ENCODE peak calls at places on chromosome 2, in six cellular contexts. One of them, this sample, is unnamed. For H3K9me3, the result is how much of the 10 kb centered on the place peaks cover.

GRCh38 chr2:221142341-221142740 is 429.8 kb downstream of the EPHA4 start:
- DNase-seq in CD4-positive, alpha-beta T cell: no peak
- DNase-seq in body of pancreas: no peak
- DNase-seq in ovary: no peak
- DNase-seq in HCT116: no peak
- DNase-seq in prostate gland: no peak
- DNase-seq in this sample: no peak

GRCh38 chr2:181421131-181421458 is 36.1 kb upstream of the ITGA4 start:
- DNase-seq in CD4-positive, alpha-beta T cell: no peak
- DNase-seq in body of pancreas: no peak
- DNase-seq in ovary: no peak
- DNase-seq in HCT116: no peak
- DNase-seq in prostate gland: no peak
- DNase-seq in this sample: no peak

GRCh38 chr2:171389780-171390179 is 44.0 kb downstream of the METTL8 start:
- DNase-seq in CD4-positive, alpha-beta T cell: no peak
- DNase-seq in body of pancreas: no peak
- DNase-seq in ovary: no peak
- DNase-seq in HCT116: no peak
- DNase-seq in prostate gland: no peak
- DNase-seq in this sample: no peak

GRCh38 chr2:239188536-239188935 is 212.3 kb downstream of the HDAC4 start:
- DNase-seq in CD4-positive, alpha-beta T cell: no peak
- DNase-seq in body of pancreas: no peak
- DNase-seq in ovary: peak
- DNase-seq in HCT116: no peak
- DNase-seq in prostate gland: no peak
- DNase-seq in this sample: peak

GRCh38 chr2:220775856-220776467 is 796.1 kb downstream of the EPHA4 start:
- DNase-seq in CD4-positive, alpha-beta T cell: no peak
- DNase-seq in body of pancreas: no peak
- DNase-seq in ovary: no peak
- DNase-seq in HCT116: no peak
- DNase-seq in prostate gland: no peak
- DNase-seq in this sample: no peak

GRCh38 chr2:20106746-20107145 is 55.3 kb upstream of the LAPTM4A start:
- DNase-seq in CD4-positive, alpha-beta T cell: peak
- DNase-seq in body of pancreas: peak
- DNase-seq in ovary: no peak
- DNase-seq in HCT116: no peak
- DNase-seq in prostate gland: peak
- DNase-seq in this sample: peak

GRCh38 chr2:9231291-9232165 is 24.9 kb downstream of the ASAP2 start:
- DNase-seq in CD4-positive, alpha-beta T cell: no peak
- DNase-seq in body of pancreas: no peak
- DNase-seq in ovary: no peak
- DNase-seq in HCT116: no peak
- DNase-seq in prostate gland: no peak
- DNase-seq in this sample: no peak

GRCh38 chr2:218643751-218644310 is 15.6 kb downstream of the ZNF142 start:
- DNase-seq in CD4-positive, alpha-beta T cell: no peak
- DNase-seq in body of pancreas: no peak
- DNase-seq in ovary: no peak
- DNase-seq in HCT116: no peak
- DNase-seq in prostate gland: no peak
- DNase-seq in this sample: no peak

GRCh38 chr2:122078451-122078850 is 323.0 kb downstream of the TSN start:
- DNase-seq in CD4-positive, alpha-beta T cell: no peak
- DNase-seq in body of pancreas: no peak
- DNase-seq in ovary: no peak
- DNase-seq in HCT116: no peak
- DNase-seq in prostate gland: no peak
- DNase-seq in this sample: no peak

GRCh38 chr2:239311132-239312040 is 89.4 kb downstream of the HDAC4 start:
- DNase-seq in CD4-positive, alpha-beta T cell: no peak
- DNase-seq in body of pancreas: peak
- DNase-seq in ovary: peak
- DNase-seq in HCT116: no peak
- DNase-seq in prostate gland: peak
- DNase-seq in this sample: peak

GRCh38 chr2:166758956-166759355 is 129.3 kb upstream of the XIRP2 start:
- DNase-seq in CD4-positive, alpha-beta T cell: no peak
- DNase-seq in body of pancreas: no peak
- DNase-seq in ovary: no peak
- DNase-seq in HCT116: no peak
- DNase-seq in prostate gland: no peak
- DNase-seq in this sample: no peak

GRCh38 chr2:19786408-19787058 is 115.2 kb downstream of the TTC32 start:
- DNase-seq in CD4-positive, alpha-beta T cell: no peak
- DNase-seq in body of pancreas: no peak
- DNase-seq in ovary: no peak
- DNase-seq in HCT116: no peak
- DNase-seq in prostate gland: no peak
- DNase-seq in this sample: no peak

GRCh38 chr2:37737507-37737906 is 66.1 kb upstream of the CDC42EP3 start:
- DNase-seq in CD4-positive, alpha-beta T cell: no peak
- DNase-seq in body of pancreas: no peak
- DNase-seq in ovary: no peak
- DNase-seq in HCT116: no peak
- DNase-seq in prostate gland: no peak
- DNase-seq in this sample: no peak

GRCh38 chr2:207970138-207970824 is 55.0 kb downstream of the PLEKHM3 start:
- DNase-seq in CD4-positive, alpha-beta T cell: no peak
- DNase-seq in body of pancreas: no peak
- DNase-seq in ovary: no peak
- DNase-seq in HCT116: no peak
- DNase-seq in prostate gland: no peak
- DNase-seq in this sample: no peak

GRCh38 chr2:136057023-136057801 is 60.7 kb downstream of the CXCR4 start:
- DNase-seq in CD4-positive, alpha-beta T cell: no peak
- DNase-seq in body of pancreas: no peak
- DNase-seq in ovary: no peak
- DNase-seq in HCT116: no peak
- DNase-seq in prostate gland: no peak
- DNase-seq in this sample: no peak

GRCh38 chr2:96485751-96486643 is 19.2 kb downstream of the NEURL3 start:
- DNase-seq in CD4-positive, alpha-beta T cell: peak
- DNase-seq in body of pancreas: peak
- DNase-seq in ovary: peak
- DNase-seq in HCT116: no peak
- DNase-seq in prostate gland: peak
- DNase-seq in this sample: no peak

GRCh38 chr2:229130522-229130921 is 140.6 kb downstream of the PID1 start:
- DNase-seq in CD4-positive, alpha-beta T cell: no peak
- DNase-seq in body of pancreas: no peak
- DNase-seq in ovary: no peak
- DNase-seq in HCT116: no peak
- DNase-seq in prostate gland: no peak
- DNase-seq in this sample: no peak

GRCh38 chr2:229127471-229127870 is 143.6 kb downstream of the PID1 start:
- DNase-seq in CD4-positive, alpha-beta T cell: no peak
- DNase-seq in body of pancreas: no peak
- DNase-seq in ovary: no peak
- DNase-seq in HCT116: no peak
- DNase-seq in prostate gland: no peak
- DNase-seq in this sample: no peak

GRCh38 chr2:229132236-229132635 is 138.9 kb downstream of the PID1 start:
- DNase-seq in CD4-positive, alpha-beta T cell: no peak
- DNase-seq in body of pancreas: no peak
- DNase-seq in ovary: peak
- DNase-seq in HCT116: no peak
- DNase-seq in prostate gland: no peak
- DNase-seq in this sample: no peak

GRCh38 chr2:229133155-229133772 is 137.8 kb downstream of the PID1 start:
- DNase-seq in CD4-positive, alpha-beta T cell: no peak
- DNase-seq in body of pancreas: peak
- DNase-seq in ovary: peak
- DNase-seq in HCT116: peak
- DNase-seq in prostate gland: peak
- DNase-seq in this sample: no peak

GRCh38 chr2:229129738-229130371 is 141.2 kb downstream of the PID1 start:
- DNase-seq in CD4-positive, alpha-beta T cell: no peak
- DNase-seq in body of pancreas: no peak
- DNase-seq in ovary: peak
- DNase-seq in HCT116: no peak
- DNase-seq in prostate gland: no peak
- DNase-seq in this sample: no peak
- H3K27ac ChIP-seq in CD4-positive, alpha-beta T cell: no peak
- H3K27ac ChIP-seq in body of pancreas: no peak
- H3K27ac ChIP-seq in ovary: peak
- H3K27ac ChIP-seq in HCT116: no peak
- H3K27ac ChIP-seq in prostate gland: no peak
- H3K27ac ChIP-seq in this sample: peak

DNA sequence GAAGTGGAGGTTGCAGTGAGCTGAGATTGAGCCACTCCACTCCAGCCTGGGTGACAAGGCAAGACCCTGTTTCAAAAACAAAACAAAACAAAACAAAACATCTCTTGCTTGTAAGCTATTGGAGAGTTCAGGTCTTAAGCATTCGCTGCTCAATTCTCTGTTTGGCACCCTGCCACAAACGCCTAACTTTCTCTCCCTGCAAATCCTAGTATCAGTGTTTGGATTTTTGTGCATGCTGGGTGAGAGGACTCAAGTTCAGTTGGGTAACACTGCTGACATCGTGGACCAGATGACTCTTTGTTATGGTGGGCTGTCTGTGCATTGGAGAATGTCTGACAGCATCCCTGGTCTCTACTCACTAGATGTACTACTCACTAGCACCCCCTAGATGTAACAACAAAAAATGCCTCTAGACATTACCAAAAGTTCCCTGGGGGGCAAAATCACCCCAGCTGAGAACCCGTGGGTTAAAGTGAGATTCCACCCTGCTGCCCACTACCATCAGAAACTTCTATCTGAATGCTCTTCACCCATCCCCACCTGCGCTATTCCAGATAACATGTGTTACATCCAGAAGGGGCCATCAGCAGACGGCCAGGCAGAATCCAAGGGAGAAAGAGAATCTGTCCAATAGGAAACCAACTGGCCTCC is 50.9 kb downstream of the CACNB4 start:
- DNase-seq in CD4-positive, alpha-beta T cell: no peak
- DNase-seq in body of pancreas: no peak
- DNase-seq in ovary: no peak
- DNase-seq in HCT116: no peak
- DNase-seq in prostate gland: no peak
- DNase-seq in this sample: no peak
- TF ChIP-seq CTCF in CD4-positive, alpha-beta T cell: no peak
- TF ChIP-seq CTCF in body of pancreas: peak
- TF ChIP-seq CTCF in ovary: no peak
- TF ChIP-seq CTCF in HCT116: peak
- TF ChIP-seq CTCF in prostate gland: no peak
- TF ChIP-seq CTCF in this sample: peak

DNA sequence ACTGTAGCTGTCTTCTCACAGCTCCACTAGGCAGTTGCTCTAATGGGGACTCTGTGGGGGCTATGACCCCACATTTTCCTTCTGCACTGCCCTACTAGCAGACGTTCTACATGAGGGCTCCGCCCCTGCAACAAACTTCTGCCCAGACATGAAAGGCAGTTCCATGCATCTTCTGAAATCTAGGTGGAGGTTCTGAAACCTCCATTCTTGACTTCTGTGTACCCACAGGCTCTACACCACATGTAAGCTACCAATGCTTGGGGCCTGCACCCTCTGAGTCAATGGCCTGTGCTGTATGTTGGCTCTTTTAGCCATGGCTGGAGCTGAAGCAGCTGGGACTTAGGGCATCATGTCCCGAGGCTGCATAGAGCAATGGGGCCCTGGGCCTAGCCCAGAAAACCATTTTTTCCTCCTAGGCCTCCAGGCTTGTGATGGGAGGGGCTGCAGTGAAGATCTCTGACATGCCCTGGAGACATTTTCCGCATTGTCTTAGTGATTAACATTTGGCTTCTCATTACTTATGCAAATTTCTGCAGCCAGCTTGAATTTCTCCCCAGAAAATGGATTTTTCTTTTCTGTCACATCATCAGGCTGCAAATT is 123.0 kb downstream of the MYCN start:
- DNase-seq in CD4-positive, alpha-beta T cell: no peak
- DNase-seq in body of pancreas: no peak
- DNase-seq in ovary: no peak
- DNase-seq in HCT116: no peak
- DNase-seq in prostate gland: no peak
- DNase-seq in this sample: no peak
- H3K9me3 ChIP-seq in CD4-positive, alpha-beta T cell: under half
- H3K9me3 ChIP-seq in body of pancreas: under half
- H3K9me3 ChIP-seq in ovary: under half
- H3K9me3 ChIP-seq in HCT116: under half
- H3K9me3 ChIP-seq in prostate gland: under half
- H3K9me3 ChIP-seq in this sample: under half

DNA sequence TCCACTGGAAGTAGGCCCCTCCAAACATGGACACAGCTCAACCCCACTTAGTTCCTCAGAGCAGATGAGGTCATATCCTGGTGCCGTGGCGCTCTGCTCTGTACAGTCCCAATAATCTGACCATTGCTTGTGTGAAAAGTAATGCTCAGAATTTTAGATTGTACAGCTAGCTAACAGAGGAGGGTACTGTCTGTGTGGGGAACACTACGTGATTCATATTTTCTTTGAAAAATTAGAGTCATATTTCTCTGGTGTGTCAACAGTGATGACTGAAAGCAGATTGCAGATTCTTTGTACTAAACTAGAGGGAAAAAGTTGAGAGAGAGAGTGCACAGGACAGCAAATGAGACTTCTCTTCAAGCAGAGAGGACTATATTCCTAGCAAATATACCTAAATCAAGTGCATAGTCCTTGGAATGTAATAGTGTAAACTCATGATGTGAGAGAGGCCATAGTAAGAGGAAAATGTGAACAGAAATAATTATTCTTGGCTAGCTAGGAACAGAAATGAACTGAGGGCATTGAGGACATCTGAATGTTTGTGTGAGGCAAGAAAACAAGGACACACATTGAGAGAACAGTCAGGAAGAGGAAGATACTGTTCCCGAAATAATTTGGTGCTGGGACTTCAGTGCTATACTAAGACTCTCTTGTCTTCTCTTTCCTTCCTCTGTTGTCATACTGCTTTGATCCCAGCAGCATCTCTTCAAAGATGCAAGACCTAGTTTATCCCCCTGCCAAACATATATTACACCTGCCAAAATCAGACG is 157.0 kb upstream of the RND3 start:
- DNase-seq in CD4-positive, alpha-beta T cell: no peak
- DNase-seq in body of pancreas: no peak
- DNase-seq in ovary: no peak
- DNase-seq in HCT116: no peak
- DNase-seq in prostate gland: no peak
- DNase-seq in this sample: no peak
- H3K27ac ChIP-seq in CD4-positive, alpha-beta T cell: no peak
- H3K27ac ChIP-seq in body of pancreas: no peak
- H3K27ac ChIP-seq in ovary: no peak
- H3K27ac ChIP-seq in HCT116: no peak
- H3K27ac ChIP-seq in prostate gland: no peak
- H3K27ac ChIP-seq in this sample: peak

DNA sequence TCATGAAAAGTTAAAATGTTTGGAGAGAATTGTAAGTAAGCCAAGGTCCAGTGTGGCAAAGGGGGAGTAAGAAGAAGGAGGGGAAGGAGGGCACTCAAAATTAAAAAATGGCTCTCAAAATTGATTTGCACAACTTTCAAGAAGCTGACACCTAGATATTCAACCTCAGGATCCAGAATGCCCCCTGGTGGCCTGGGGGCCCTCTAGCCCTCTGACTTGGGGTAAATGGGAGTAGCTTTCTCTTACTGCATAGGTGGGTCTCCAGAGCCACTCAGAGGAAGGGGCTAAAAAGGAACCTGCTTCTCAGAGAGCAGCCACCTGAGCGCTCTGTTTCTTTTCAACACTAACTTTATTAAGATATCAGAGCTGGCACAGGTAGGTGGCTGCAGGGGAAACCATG is 968.5 kb downstream of the BCL11A start:
- DNase-seq in CD4-positive, alpha-beta T cell: no peak
- DNase-seq in body of pancreas: no peak
- DNase-seq in ovary: no peak
- DNase-seq in HCT116: no peak
- DNase-seq in prostate gland: no peak
- DNase-seq in this sample: no peak
- TF ChIP-seq CTCF in CD4-positive, alpha-beta T cell: no peak
- TF ChIP-seq CTCF in body of pancreas: no peak
- TF ChIP-seq CTCF in ovary: no peak
- TF ChIP-seq CTCF in HCT116: no peak
- TF ChIP-seq CTCF in prostate gland: no peak
- TF ChIP-seq CTCF in this sample: peak